ENCODE peak calls at places on chromosomes 2 and 18, in four cellular contexts. D is NAMALWA, J is lung, I is C1 segment of cervical spinal cord. S is an unnamed sample.

GRCh38 chr18:49814147-49814499 is 790 bp upstream of the ACAA2 start:
- DNase-seq in I (no peak), D (peak), J (peak), S (no peak)

GRCh38 chr2:233105156-233105895 is 45.2 kb downstream of the INPP5D start:
- DNase-seq in I (no peak), J (no peak), D (no peak), S (no peak)

GRCh38 chr2:173599821-173600354 is 245.2 kb downstream of the CDCA7 start:
- DNase-seq in D (no peak), I (no peak), J (no peak), S (no peak)

GRCh38 chr18:31329787-31330438 is 12.0 kb downstream of the DSG1 start:
- DNase-seq in I (no peak), J (no peak), D (no peak), S (no peak)

GRCh38 chr2:201129044-201129505 is 13.1 kb downstream of the CFLAR start:
- DNase-seq in I (no peak), D (no peak), J (no peak), S (no peak)

GRCh38 chr2:73823916-73824523 is 4.7 kb upstream of the STAMBP start:
- DNase-seq in D (peak), J (peak), I (no peak), S (no peak)

GRCh38 chr2:48207201-48207641 is 300.9 kb upstream of the FBXO11 start:
- DNase-seq in D (no peak), J (no peak), I (no peak), S (no peak)

GRCh38 chr18:7002107-7002506 is 115.5 kb downstream of the LAMA1 start:
- DNase-seq in J (no peak), I (no peak), D (no peak), S (no peak)

GRCh38 chr2:162297925-162298552 is 20.4 kb downstream of the IFIH1 start:
- DNase-seq in D (peak), J (peak), I (peak), S (peak)

GRCh38 chr18:21474621-21475020 is 125.9 kb downstream of the ESCO1 start:
- DNase-seq in J (no peak), D (no peak), I (no peak), S (no peak)

GRCh38 chr18:63319383-63320040 is at the start of gene BCL2:
- DNase-seq in I (peak), J (peak), D (peak), S (no peak)